ENCODE peak calls at places on chromosomes 6 and 20, in four cellular contexts. One of them, this sample, is unnamed.
A peak's percentile ranks its signal among the peaks of the same experiment; 100 is the strongest.

GRCh38 chr6:13250703-13251102 is 77.6 kb downstream of the TBC1D7 start:
- DNase-seq in nephron progenitor cell: no peak
- DNase-seq in NCI-H1092: no peak
- DNase-seq in stimulated activated CD8-positive, alpha-beta memory T cell treated with anti-CD3 and anti-CD28 coated beads, Interleukin-4, amount 100 ng/mL, for 24 hours: no peak
- DNase-seq in this sample: no peak

GRCh38 chr6:70336976-70337375 is 34.1 kb upstream of the COL9A1 start:
- DNase-seq in nephron progenitor cell: no peak
- DNase-seq in NCI-H1092: no peak
- DNase-seq in stimulated activated CD8-positive, alpha-beta memory T cell treated with anti-CD3 and anti-CD28 coated beads, Interleukin-4, amount 100 ng/mL, for 24 hours: no peak
- DNase-seq in this sample: no peak

GRCh38 chr6:147503587-147503986 is 4.9 kb upstream of the SAMD5 start:
- DNase-seq in nephron progenitor cell: no peak
- DNase-seq in NCI-H1092: no peak
- DNase-seq in stimulated activated CD8-positive, alpha-beta memory T cell treated with anti-CD3 and anti-CD28 coated beads, Interleukin-4, amount 100 ng/mL, for 24 hours: no peak
- DNase-seq in this sample: no peak

GRCh38 chr20:57738484-57738883 is 28.7 kb upstream of the PMEPA1 start:
- DNase-seq in nephron progenitor cell: no peak
- DNase-seq in NCI-H1092: no peak
- DNase-seq in stimulated activated CD8-positive, alpha-beta memory T cell treated with anti-CD3 and anti-CD28 coated beads, Interleukin-4, amount 100 ng/mL, for 24 hours: no peak
- DNase-seq in this sample: no peak

GRCh38 chr6:75446278-75446880 is 47.2 kb downstream of the FILIP1 start:
- DNase-seq in nephron progenitor cell: no peak
- DNase-seq in NCI-H1092: no peak
- DNase-seq in stimulated activated CD8-positive, alpha-beta memory T cell treated with anti-CD3 and anti-CD28 coated beads, Interleukin-4, amount 100 ng/mL, for 24 hours: no peak
- DNase-seq in this sample: no peak

GRCh38 chr6:100366419-100366818 is 98.3 kb downstream of the SIM1 start:
- DNase-seq in nephron progenitor cell: no peak
- DNase-seq in NCI-H1092: no peak
- DNase-seq in stimulated activated CD8-positive, alpha-beta memory T cell treated with anti-CD3 and anti-CD28 coated beads, Interleukin-4, amount 100 ng/mL, for 24 hours: no peak
- DNase-seq in this sample: no peak

GRCh38 chr6:83443516-83443915 is 12.7 kb upstream of the ME1 start:
- DNase-seq in nephron progenitor cell: no peak
- DNase-seq in NCI-H1092: no peak
- DNase-seq in stimulated activated CD8-positive, alpha-beta memory T cell treated with anti-CD3 and anti-CD28 coated beads, Interleukin-4, amount 100 ng/mL, for 24 hours: no peak
- DNase-seq in this sample: no peak

GRCh38 chr20:64242797-64243475 is 12.6 kb upstream of the PCMTD2 start:
- DNase-seq in nephron progenitor cell: no peak
- DNase-seq in NCI-H1092: no peak
- DNase-seq in stimulated activated CD8-positive, alpha-beta memory T cell treated with anti-CD3 and anti-CD28 coated beads, Interleukin-4, amount 100 ng/mL, for 24 hours: no peak
- DNase-seq in this sample: no peak

GRCh38 chr6:52975580-52975979 is 19.5 kb downstream of the GSTA4 start:
- DNase-seq in nephron progenitor cell: no peak
- DNase-seq in NCI-H1092: no peak
- DNase-seq in stimulated activated CD8-positive, alpha-beta memory T cell treated with anti-CD3 and anti-CD28 coated beads, Interleukin-4, amount 100 ng/mL, for 24 hours: no peak
- DNase-seq in this sample: no peak

GRCh38 chr6:82263916-82264315 is 16.4 kb upstream of the IBTK start:
- DNase-seq in nephron progenitor cell: no peak
- DNase-seq in NCI-H1092: no peak
- DNase-seq in stimulated activated CD8-positive, alpha-beta memory T cell treated with anti-CD3 and anti-CD28 coated beads, Interleukin-4, amount 100 ng/mL, for 24 hours: no peak
- DNase-seq in this sample: no peak

GRCh38 chr6:151627689-151628444 is 134.1 kb downstream of the CCDC170 start:
- DNase-seq in nephron progenitor cell: no peak
- DNase-seq in NCI-H1092: no peak
- DNase-seq in stimulated activated CD8-positive, alpha-beta memory T cell treated with anti-CD3 and anti-CD28 coated beads, Interleukin-4, amount 100 ng/mL, for 24 hours: no peak
- DNase-seq in this sample: peak; percentile 5

GRCh38 chr6:73669005-73669404 is 15.2 kb upstream of the SLC17A5 start:
- DNase-seq in nephron progenitor cell: no peak
- DNase-seq in NCI-H1092: no peak
- DNase-seq in stimulated activated CD8-positive, alpha-beta memory T cell treated with anti-CD3 and anti-CD28 coated beads, Interleukin-4, amount 100 ng/mL, for 24 hours: no peak
- DNase-seq in this sample: no peak